ENCODE peak calls at places on chromosomes 1 and 21, in eight cellular contexts. O is prostate gland; F is left lung; C is cardiac muscle cell; J is suprapubic skin; U is uterus; B is CD8-positive, alpha-beta T cell; W is fibroblast of lung. N is an unnamed sample. For H3K9me3, the result is how much of the 10 kb centered on the place peaks cover.

GRCh38 chr1:201114245-201115131 is 2.3 kb upstream of the CACNA1S start:
- DNase-seq in O (peak), F (peak), C (peak), J (peak), U (peak), B (peak), W (peak), N (peak)

GRCh38 chr1:153127296-153127695 is 14.0 kb upstream of the SPRR2F start:
- DNase-seq in O (no peak), F (no peak), C (no peak), J (no peak), U (no peak), B (no peak), W (no peak), N (no peak)

GRCh38 chr1:153951801-153952200 is 5.3 kb upstream of the DENND4B start:
- DNase-seq in O (no peak), F (no peak), C (no peak), J (no peak), U (no peak), B (no peak), W (no peak), N (no peak)

GRCh38 chr1:110338200-110339039 is 757 bp upstream of the RBM15 start:
- DNase-seq in O (peak), F (peak), C (peak), J (peak), U (peak), B (peak), W (peak), N (peak)

GRCh38 chr1:212030936-212031528 is 4.3 kb downstream of the INTS7 start:
- DNase-seq in O (no peak), F (no peak), C (no peak), J (no peak), U (no peak), B (no peak), W (peak), N (no peak)

GRCh38 chr1:68963353-68963752 is 466.5 kb upstream of the DEPDC1 start:
- DNase-seq in O (no peak), F (no peak), C (no peak), J (no peak), U (no peak), B (no peak), W (peak), N (no peak)

GRCh38 chr21:10640446-10640845 is 119.1 kb downstream of the TPTE start:
- DNase-seq in O (no peak), F (no peak), C (no peak), J (no peak), U (no peak), B (no peak), W (no peak), N (no peak)

GRCh38 chr21:37866027-37866426 is 50.2 kb downstream of the KCNJ6 start:
- DNase-seq in O (no peak), F (peak), C (no peak), J (no peak), U (no peak), B (no peak), W (no peak), N (no peak)

GRCh38 chr1:178609015-178609414 is 96.1 kb downstream of the TEX35 start:
- DNase-seq in O (no peak), F (no peak), C (no peak), J (no peak), U (no peak), B (no peak), W (peak), N (no peak)

GRCh38 chr1:30151119-30151518 is 572.3 kb downstream of the MATN1 start:
- DNase-seq in O (no peak), F (no peak), C (no peak), J (no peak), U (no peak), B (no peak), W (no peak), N (no peak)
- H3K9me3 ChIP-seq in O (under half), F (under half), C (under half), J (under half), U (under half), B (under half), W (under half), N (under half)

DNA sequence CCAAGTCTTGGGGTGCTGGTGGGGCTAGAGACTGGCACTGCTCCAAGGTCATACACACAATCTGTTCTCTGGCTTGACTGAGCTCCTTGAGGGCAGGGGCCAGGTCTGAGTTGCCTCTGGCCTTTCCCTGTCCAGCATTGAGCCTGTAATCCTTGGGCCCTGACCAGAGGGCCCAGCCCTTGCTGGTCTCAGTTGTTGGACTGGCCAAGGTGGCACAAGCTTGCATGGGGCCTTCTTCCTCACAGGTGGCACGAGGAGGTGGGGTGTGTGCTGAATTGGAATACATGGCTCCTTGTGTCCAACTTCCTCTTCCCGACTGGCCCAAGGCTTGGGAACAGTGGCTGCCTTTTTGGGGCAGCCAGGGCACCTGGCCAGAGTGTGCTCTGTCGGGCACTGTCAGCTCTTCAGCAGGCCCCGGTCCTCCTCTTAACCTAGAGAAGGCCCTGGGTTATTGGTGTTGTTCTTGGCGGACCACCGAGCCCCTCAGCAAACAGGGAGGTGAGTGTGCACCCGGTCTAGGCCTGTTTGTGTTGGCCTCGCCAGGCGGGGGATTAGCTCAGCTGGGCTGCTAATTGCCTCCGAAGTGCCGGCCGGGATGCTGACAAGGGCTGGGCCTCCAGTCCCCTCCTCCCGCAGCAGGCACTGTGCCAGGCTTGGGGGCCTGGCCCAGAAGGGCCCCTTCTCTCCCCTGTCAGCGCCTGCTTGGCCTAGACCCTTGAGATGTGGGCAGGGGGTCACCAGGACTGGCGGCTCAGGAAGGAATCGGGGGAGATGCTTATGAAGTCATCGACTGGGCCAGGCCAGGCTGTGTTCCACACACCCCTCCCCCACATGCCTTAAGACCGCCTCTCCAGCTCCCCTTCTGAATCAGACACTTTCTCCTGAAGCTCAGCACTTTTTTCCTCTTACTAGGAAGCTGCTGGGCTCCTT is 28.5 kb downstream of the WNT4 start:
- DNase-seq in O (no peak), F (no peak), C (peak), J (no peak), U (peak), B (no peak), W (peak), N (no peak)
- H3K27ac ChIP-seq in O (peak), F (no peak), C (peak), J (no peak), U (peak), B (no peak), W (peak), N (no peak)

GRCh38 chr21:24023402-24023801 is 1583.9 kb downstream of the MRPL39 start:
- DNase-seq in O (no peak), F (no peak), C (no peak), J (no peak), U (no peak), B (no peak), W (peak), N (no peak)
- H3K9me3 ChIP-seq in O (under half), F (under half), C (under half), J (under half), U (under half), B (under half), W (under half), N (under half)

GRCh38 chr21:25806053-25806452 is 71.3 kb downstream of the GABPA start:
- DNase-seq in O (no peak), F (no peak), C (no peak), J (no peak), U (no peak), B (no peak), W (no peak), N (no peak)

GRCh38 chr21:25811186-25811585 is 76.4 kb downstream of the GABPA start:
- DNase-seq in O (no peak), F (no peak), C (no peak), J (no peak), U (no peak), B (no peak), W (no peak), N (no peak)

GRCh38 chr21:25813917-25814316 is 79.1 kb downstream of the GABPA start:
- DNase-seq in O (no peak), F (no peak), C (no peak), J (no peak), U (no peak), B (no peak), W (no peak), N (no peak)

DNA sequence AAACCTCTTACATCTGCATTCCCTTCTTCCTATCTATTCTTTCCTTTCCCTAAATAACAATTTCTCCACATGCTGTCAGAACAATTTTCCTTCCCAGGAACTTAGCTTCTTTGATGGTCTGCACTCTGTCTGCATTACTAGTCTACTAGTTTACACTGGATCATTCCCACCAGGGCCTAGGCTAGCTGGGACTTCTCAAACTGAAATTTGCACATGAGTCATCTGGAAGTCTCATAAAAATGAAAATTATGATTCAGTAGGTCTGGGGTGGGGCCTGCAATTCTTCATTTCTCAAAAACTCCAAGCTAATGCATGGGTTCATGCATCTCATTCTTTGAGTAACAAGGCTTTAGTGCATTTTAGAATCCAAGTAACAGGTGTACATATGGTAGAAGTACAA is 74.2 kb downstream of the GABPA start:
- DNase-seq in O (no peak), F (no peak), C (no peak), J (no peak), U (no peak), B (no peak), W (no peak), N (no peak)
- H3K27ac ChIP-seq in O (no peak), F (no peak), C (no peak), J (no peak), U (no peak), B (no peak), W (no peak), N (no peak)

DNA sequence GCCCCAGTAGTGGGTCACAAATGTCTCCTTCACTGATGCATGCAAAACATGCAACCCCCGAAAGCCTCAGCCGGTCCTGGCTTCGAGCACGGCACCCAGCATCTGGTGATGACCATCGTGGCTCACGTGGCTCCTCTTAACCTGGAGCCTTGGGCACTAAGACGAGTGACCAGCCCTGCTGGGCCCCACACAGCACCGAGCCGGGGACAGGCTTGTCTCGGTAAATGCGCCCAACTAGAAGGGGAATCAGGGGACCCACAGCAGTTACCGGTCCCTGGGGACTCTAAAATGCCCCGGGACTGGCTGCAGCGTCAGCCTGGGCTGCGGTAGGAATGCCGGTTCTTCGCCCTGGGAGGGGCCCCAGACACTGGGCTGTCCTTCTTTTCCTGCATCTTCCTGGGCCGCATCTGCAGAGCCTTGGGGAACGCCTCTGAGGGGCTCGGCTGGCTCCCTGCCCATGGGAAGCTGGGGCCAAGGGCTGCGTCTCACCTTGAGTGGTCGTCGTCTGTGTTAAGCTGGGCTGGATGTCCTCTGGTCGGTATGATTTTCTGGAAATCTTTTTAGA is 13.1 kb upstream of the TTC34 start:
- DNase-seq in O (no peak), F (no peak), C (no peak), J (no peak), U (no peak), B (no peak), W (no peak), N (peak)
- H3K9me3 ChIP-seq in O (under half), F (under half), C (under half), J (under half), U (under half), B (under half), W (under half), N (under half)

GRCh38 chr1:59368007-59368670 is 71.2 kb downstream of the FGGY start:
- DNase-seq in O (no peak), F (no peak), C (no peak), J (no peak), U (no peak), B (no peak), W (no peak), N (no peak)
- H3K27ac ChIP-seq in O (no peak), F (peak), C (no peak), J (peak), U (peak), B (no peak), W (peak), N (peak)

GRCh38 chr1:65317866-65318653 is 8.7 kb downstream of the DNAJC6 start:
- DNase-seq in O (no peak), F (no peak), C (no peak), J (no peak), U (no peak), B (no peak), W (no peak), N (no peak)
- H3K9me3 ChIP-seq in O (under half), F (under half), C (under half), J (under half), U (under half), B (under half), W (under half), N (under half)

DNA sequence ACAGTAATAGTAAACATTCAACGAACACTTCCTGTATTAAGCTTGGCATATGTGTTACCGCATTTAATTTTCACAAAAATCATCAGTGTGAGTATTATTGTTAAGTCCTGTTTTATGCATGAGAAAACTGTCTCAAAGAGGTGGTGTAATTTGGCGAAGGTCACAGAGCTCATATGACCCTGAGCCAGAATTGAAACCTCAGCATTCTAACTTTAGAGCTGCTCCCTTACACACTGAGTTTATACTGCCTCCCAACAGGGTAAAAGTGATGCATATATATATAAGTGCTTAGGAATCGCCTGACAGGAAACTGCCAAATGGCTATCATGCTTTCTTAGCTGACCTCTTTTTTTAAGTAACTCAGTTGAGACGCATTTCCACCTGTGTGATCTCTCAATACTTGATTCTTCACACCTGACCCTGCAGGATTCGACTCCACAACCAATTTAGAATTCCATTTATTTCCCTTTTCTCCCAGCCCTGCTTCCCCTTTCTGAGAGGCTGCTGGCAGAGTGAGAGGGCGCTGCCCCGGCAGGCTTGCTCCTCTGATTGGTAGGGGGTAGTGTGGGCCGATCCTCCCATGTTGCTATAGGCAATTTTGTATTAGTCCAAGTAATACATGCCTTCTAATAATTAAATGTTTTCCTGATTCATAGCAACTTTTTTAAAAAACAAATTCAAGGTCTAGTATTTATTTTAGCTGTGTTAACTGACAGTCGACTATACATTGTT is 40.5 kb downstream of the ZBTB40 start:
- DNase-seq in O (no peak), F (no peak), C (no peak), J (no peak), U (no peak), B (no peak), W (no peak), N (no peak)
- H3K27ac ChIP-seq in O (no peak), F (no peak), C (no peak), J (no peak), U (no peak), B (no peak), W (no peak), N (peak)

GRCh38 chr1:17755120-17755519 is at the start of gene ACTL8:
- DNase-seq in O (no peak), F (no peak), C (no peak), J (no peak), U (no peak), B (no peak), W (no peak), N (no peak)
- H3K9me3 ChIP-seq in O (under half), F (half or more), C (under half), J (under half), U (under half), B (under half), W (under half), N (under half)

DNA sequence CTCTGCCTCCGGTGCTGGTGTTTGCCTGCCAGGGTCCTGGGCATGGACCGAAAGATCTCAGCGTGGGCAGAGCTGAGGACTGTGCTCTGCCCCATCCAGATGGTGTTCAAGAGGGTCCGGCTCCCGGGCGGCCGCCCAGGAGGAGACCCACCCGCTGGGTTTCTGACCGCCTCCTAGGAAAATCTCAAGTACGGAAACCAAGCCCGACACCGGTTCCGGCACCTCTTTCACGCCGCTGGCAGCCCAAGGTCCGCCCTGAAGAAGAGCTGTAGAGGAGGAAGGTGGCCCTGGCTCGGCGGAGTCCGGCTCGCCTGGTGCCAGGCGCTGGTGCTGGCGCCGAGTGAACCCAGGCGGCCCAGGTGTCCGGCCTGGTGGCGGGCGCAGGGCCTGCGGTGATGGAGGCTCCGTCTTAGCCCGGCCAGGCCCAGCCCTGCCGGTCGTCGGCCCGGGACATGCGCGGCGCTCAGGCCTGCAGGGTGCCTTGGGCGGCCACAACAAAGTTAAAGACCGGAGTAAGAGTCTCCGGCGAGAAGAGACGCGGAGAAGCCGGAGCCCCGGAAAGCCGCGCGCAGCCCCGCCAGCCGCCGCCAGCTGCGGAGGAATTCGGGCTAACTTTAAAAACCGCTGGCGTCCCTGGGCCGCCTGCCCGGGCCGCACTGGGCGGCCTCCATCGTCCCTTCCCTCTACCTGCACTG is 1.5 kb downstream of the GRIK3 start:
- DNase-seq in O (no peak), F (no peak), C (no peak), J (no peak), U (no peak), B (no peak), W (no peak), N (no peak)
- H3K27ac ChIP-seq in O (no peak), F (no peak), C (no peak), J (no peak), U (no peak), B (no peak), W (no peak), N (no peak)

N was measured in psoas muscle.